ENCODE peak calls at places on chromosomes 7 and 10, in eight cellular contexts. S is heart left ventricle, O is transverse colon, A is neural crest cell, R is endothelial cell, G is foreskin keratinocyte, X is body of pancreas, J is pancreas. I is an unnamed sample.

GRCh38 chr7:22174574-22174953 is 182.4 kb downstream of the RAPGEF5 start:
- DNase-seq in A (no peak), R (no peak), J (no peak), G (no peak), S (no peak), X (no peak), O (no peak), I (no peak)

GRCh38 chr7:81293806-81294205 is 375.0 kb upstream of the SEMA3C start:
- DNase-seq in A (no peak), J (no peak), S (no peak), X (no peak), R (no peak), O (no peak), G (no peak), I (no peak)

GRCh38 chr7:74343281-74344127 is 54.3 kb downstream of the CLIP2 start:
- DNase-seq in O (no peak), J (no peak), A (no peak), S (no peak), R (no peak), X (no peak), G (peak; percentile 63), I (peak; percentile 32)

GRCh38 chr10:86295791-86296190 is 70.8 kb downstream of the GRID1 start:
- DNase-seq in X (no peak), A (no peak), S (no peak), R (no peak), J (no peak), G (no peak), O (no peak), I (no peak)

GRCh38 chr7:134874407-134874806 is 95.0 kb downstream of the CALD1 start:
- DNase-seq in R (no peak), G (no peak), J (no peak), X (no peak), A (no peak), O (no peak), S (no peak), I (no peak)

GRCh38 chr7:48154792-48155413 is 16.4 kb upstream of the ABCA13 start:
- DNase-seq in G (peak; percentile 52), R (peak; percentile 32), O (peak; percentile 74), J (no peak), X (peak; percentile 52), A (peak; percentile 25), S (no peak), I (peak; percentile 79)

GRCh38 chr10:22927661-22928403 is at the start of gene ARMC3:
- DNase-seq in X (peak; percentile 76), J (peak; percentile 90), A (peak; percentile 72), G (peak; percentile 28), O (peak; percentile 38), S (peak; percentile 71), R (peak; percentile 95), I (peak; percentile 88)

GRCh38 chr10:3772349-3773222 is 12.4 kb downstream of the KLF6 start:
- DNase-seq in R (no peak), A (no peak), G (peak; percentile 53), O (no peak), J (no peak), S (no peak), X (no peak), I (no peak)

DNA sequence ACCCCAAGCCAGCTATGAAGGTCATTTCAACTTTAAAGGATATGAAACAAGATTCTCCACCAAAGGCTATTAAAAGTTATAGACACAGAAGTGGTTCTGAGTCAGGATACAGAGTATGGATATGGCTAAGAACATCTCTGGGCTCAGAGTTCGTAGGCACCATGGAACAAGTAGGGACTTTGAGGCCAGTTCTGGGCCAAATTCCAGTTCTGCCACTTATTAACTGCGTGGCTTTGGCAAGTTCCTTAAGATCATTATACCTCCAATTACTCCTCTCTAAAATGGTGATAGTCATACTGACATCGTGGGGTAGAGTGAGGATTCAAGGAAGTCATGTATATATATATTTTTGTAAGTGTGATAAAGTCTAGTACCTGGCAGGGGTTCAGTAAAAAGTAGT is 105.8 kb upstream of the NFE2L3 start:
- DNase-seq in X (peak; percentile 42), O (peak; percentile 25), A (no peak), J (no peak), S (no peak), G (no peak), R (no peak), I (peak; percentile 26)
- TF ChIP-seq CTCF in X (no peak), O (no peak), A (no peak), J (no peak), S (no peak), G (no peak), R (no peak), I (no peak)

GRCh38 chr10:97445722-97446639 is at the start of the genes EXOSC1 and ZDHHC16:
- DNase-seq in G (peak; percentile 93), J (peak; percentile 90), O (peak; percentile 93), A (peak; percentile 85), S (peak; percentile 93), X (peak; percentile 87), R (peak; percentile 86), I (peak; percentile 82)
- TF ChIP-seq CTCF in G (peak; percentile 43), J (no peak), O (no peak), A (no peak), S (peak; percentile 11), X (no peak), R (no peak), I (no peak)

GRCh38 chr10:131556897-131557500 is 245.5 kb upstream of the TCERG1L start:
- DNase-seq in A (no peak), J (no peak), R (no peak), O (no peak), X (no peak), G (no peak), S (no peak), I (no peak)

GRCh38 chr10:131559450-131559911 is 248.0 kb upstream of the TCERG1L start:
- DNase-seq in R (no peak), S (no peak), O (no peak), A (no peak), J (no peak), X (no peak), G (no peak), I (no peak)

GRCh38 chr10:131560166-131560565 is 248.6 kb upstream of the TCERG1L start:
- DNase-seq in S (no peak), X (no peak), G (no peak), A (no peak), O (no peak), J (no peak), R (no peak), I (no peak)

GRCh38 chr10:131560726-131561390 is 249.3 kb upstream of the TCERG1L start:
- DNase-seq in J (no peak), X (no peak), R (no peak), A (no peak), G (no peak), S (no peak), O (no peak), I (no peak)

GRCh38 chr10:131561897-131562296 is 250.4 kb upstream of the TCERG1L start:
- DNase-seq in G (no peak), X (no peak), O (no peak), R (no peak), A (no peak), J (no peak), S (no peak), I (no peak)
- TF ChIP-seq CTCF in G (no peak), X (no peak), O (no peak), R (no peak), A (no peak), J (no peak), S (no peak), I (no peak)

GRCh38 chr10:69318087-69318996 is 40.0 kb downstream of the HK1 start:
- DNase-seq in G (peak; percentile 71), O (peak; percentile 94), X (peak; percentile 91), R (peak; percentile 91), A (peak; percentile 84), J (peak; percentile 94), S (peak; percentile 96), I (peak; percentile 98)
- TF ChIP-seq CTCF in G (no peak), O (no peak), X (no peak), R (no peak), A (no peak), J (no peak), S (peak; percentile 11), I (no peak)

DNA sequence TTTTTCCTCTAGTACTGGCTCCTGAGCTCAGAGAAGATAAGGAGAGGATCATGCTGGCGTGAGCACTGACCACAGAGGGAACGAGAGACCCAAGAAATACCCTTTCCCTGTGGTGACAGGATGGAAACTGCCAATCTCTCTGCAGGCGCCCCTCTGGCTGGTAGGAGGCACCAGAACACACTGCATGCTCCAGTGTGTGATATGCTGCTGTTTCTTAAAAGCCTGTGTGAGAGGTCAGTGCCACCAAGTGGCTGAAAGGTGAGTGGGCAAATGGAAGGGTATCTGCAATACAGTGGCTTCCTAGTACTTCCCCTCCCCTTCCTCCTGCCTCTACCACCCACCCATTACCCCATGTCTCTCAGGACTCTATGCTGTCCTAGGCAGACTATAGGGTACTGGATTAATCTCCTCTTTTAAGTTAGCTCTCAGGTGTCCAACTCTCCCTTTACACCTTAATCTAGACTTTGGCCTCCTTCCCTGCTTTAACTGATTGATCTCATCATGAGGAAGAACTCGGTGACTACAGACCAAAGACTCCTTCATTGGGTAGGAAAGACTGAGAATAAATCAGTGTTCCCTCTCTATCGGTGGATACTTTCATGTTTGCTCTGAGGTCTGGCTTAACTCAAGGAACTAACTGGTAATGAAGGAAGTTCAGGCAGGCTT is 283.6 kb downstream of the ADRA2A start:
- DNase-seq in G (peak; percentile 30), X (peak; percentile 61), R (peak; percentile 47), O (peak; percentile 30), A (no peak), S (peak; percentile 32), J (peak; percentile 25), I (peak; percentile 59)
- TF ChIP-seq CTCF in G (peak; percentile 50), X (peak; percentile 61), R (peak; percentile 32), O (peak; percentile 41), A (peak; percentile 60), S (peak; percentile 57), J (peak; percentile 44), I (peak; percentile 47)

GRCh38 chr7:139557857-139558581 is 34.5 kb downstream of the CLEC2L start:
- DNase-seq in R (no peak), J (no peak), G (no peak), A (no peak), O (peak; percentile 23), X (no peak), S (no peak), I (no peak)
- TF ChIP-seq CTCF in R (no peak), J (no peak), G (peak; percentile 2), A (no peak), O (no peak), X (no peak), S (no peak), I (no peak)

I was measured in Calu3.